ENCODE peak calls at places on chromosome 4, in nine cellular contexts. S is esophagus squamous epithelium, B is testis, G is A549, A is heart left ventricle, V is ovary, U is lower leg skin, J is tibial nerve, K is IMR-90. Y is an unnamed sample.

GRCh38 chr4:168151313-168151712 is 59.0 kb downstream of the ANXA10 start:
- DNase-seq in S (no peak), B (no peak), G (no peak), A (no peak), V (no peak), U (no peak), J (no peak), K (no peak), Y (no peak)

GRCh38 chr4:94504545-94504944 is 52.8 kb downstream of the PDLIM5 start:
- DNase-seq in S (no peak), B (no peak), G (no peak), A (no peak), V (no peak), U (no peak), J (no peak), K (peak; percentile 41), Y (no peak)

GRCh38 chr4:85149656-85150055 is 183.2 kb upstream of the WDFY3 start:
- DNase-seq in S (no peak), B (no peak), G (no peak), A (no peak), V (no peak), U (no peak), J (no peak), K (peak; percentile 4), Y (no peak)

GRCh38 chr4:152661649-152662048 is 18.1 kb downstream of the TMEM154 start:
- DNase-seq in S (no peak), B (no peak), G (no peak), A (no peak), V (no peak), U (no peak), J (no peak), K (no peak), Y (no peak)

GRCh38 chr4:189053621-189054020 is 887.1 kb upstream of the FRG1 start:
- DNase-seq in S (no peak), B (no peak), G (no peak), A (no peak), V (no peak), U (no peak), J (no peak), K (no peak), Y (no peak)

GRCh38 chr4:17367201-17367600 is 144.7 kb downstream of the QDPR start:
- DNase-seq in S (no peak), B (no peak), G (no peak), A (no peak), V (no peak), U (no peak), J (no peak), K (no peak), Y (no peak)

GRCh38 chr4:3313139-3313538 is 20.3 kb downstream of the RGS12 start:
- DNase-seq in S (no peak), B (no peak), G (no peak), A (no peak), V (no peak), U (peak; percentile 67), J (no peak), K (no peak), Y (no peak)

GRCh38 chr4:187227907-187228699 is 504.4 kb upstream of the FAT1 start:
- DNase-seq in S (no peak), B (no peak), G (no peak), A (no peak), V (no peak), U (no peak), J (no peak), K (peak; percentile 40), Y (no peak)

GRCh38 chr4:35818520-35818919 is 425.8 kb downstream of the ARAP2 start:
- DNase-seq in S (no peak), B (no peak), G (no peak), A (no peak), V (no peak), U (no peak), J (no peak), K (no peak), Y (peak; percentile 28)

GRCh38 chr4:169952236-169953088 is 73.7 kb downstream of the MFAP3L start:
- DNase-seq in S (no peak), B (no peak), G (no peak), A (no peak), V (no peak), U (no peak), J (no peak), K (no peak), Y (no peak)

GRCh38 chr4:189785257-189785656 is 155.4 kb upstream of the FRG1 start:
- DNase-seq in S (no peak), B (no peak), G (no peak), A (no peak), V (no peak), U (no peak), J (no peak), K (no peak), Y (no peak)

GRCh38 chr4:14850374-14851097 is 151.7 kb upstream of the CPEB2 start:
- DNase-seq in S (no peak), B (no peak), G (no peak), A (no peak), V (no peak), U (no peak), J (no peak), K (no peak), Y (no peak)

GRCh38 chr4:131613086-131613823 is 1535.8 kb upstream of the PCDH10 start:
- DNase-seq in S (no peak), B (no peak), G (no peak), A (no peak), V (no peak), U (no peak), J (no peak), K (peak; percentile 1), Y (no peak)

GRCh38 chr4:156374069-156374468 is 420.4 kb upstream of the CTSO start:
- DNase-seq in S (no peak), B (no peak), G (no peak), A (no peak), V (no peak), U (no peak), J (no peak), K (no peak), Y (no peak)

GRCh38 chr4:102825261-102826071 is 1.9 kb downstream of the UBE2D3 start:
- DNase-seq in S (no peak), B (peak; percentile 70), G (no peak), A (peak; percentile 41), V (no peak), U (peak; percentile 86), J (no peak), K (peak; percentile 73), Y (peak; percentile 83)
- TF ChIP-seq POLR2A in S (no peak), B (no peak), G (no peak), A (no peak), V (peak; percentile 8), U (no peak), J (peak; percentile 37), K (peak; percentile 59), Y (peak; percentile 44)

DNA sequence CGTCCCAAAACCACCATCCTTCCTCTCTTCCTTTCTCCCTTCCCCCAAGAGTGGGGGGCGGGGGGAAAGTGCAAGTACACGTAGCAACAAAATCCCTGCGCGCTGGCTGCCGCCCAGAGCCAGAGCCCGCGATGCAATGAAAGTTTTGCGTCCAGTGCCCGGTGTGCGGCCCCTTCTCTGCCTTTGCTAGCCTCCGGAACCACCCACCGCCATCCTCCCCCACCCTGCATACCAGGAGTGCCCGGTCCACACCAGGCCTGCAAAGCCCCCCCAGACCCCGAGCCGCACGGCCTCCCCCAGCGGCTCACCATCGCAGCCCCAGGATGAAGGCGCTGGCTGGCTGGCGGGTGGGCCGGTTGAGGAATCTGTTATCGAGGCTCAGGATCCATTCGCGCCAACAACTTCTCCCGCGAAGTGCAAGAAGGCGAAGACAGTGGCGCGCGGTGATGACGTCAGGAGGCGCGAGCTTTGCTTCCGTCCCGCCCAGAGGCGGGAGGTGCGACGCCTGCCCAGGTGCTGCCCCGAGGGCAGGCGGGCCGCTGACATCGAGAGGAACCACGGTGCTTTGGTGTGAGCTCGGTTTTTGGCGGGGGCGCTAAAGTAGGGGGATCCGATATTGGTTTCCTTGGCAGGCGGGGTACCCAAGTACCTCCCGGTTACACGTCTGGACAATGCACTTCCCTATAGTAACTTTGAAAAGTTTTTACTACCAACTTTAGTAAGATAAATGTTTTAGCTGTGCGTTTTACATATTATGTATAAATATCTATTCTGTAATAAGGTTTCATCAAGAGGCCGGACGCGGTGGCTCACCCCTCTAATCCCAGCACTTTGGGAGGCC is at the start of gene RFC1:
- DNase-seq in S (peak; percentile 55), B (peak; percentile 95), G (peak; percentile 38), A (peak; percentile 90), V (peak; percentile 95), U (peak; percentile 99), J (peak; percentile 81), K (peak; percentile 88), Y (peak; percentile 98)
- TF ChIP-seq POLR2A in S (no peak), B (no peak), G (peak; percentile 52), A (no peak), V (peak; percentile 41), U (no peak), J (peak; percentile 38), K (no peak), Y (peak; percentile 78)

GRCh38 chr4:151324124-151324448 is 1.3 kb downstream of the SH3D19 start:
- DNase-seq in S (no peak), B (no peak), G (no peak), A (no peak), V (no peak), U (no peak), J (no peak), K (no peak), Y (no peak)
- TF ChIP-seq POLR2A in S (no peak), B (no peak), G (no peak), A (no peak), V (no peak), U (no peak), J (no peak), K (no peak), Y (no peak)

GRCh38 chr4:73067971-73068394 is 1.5 kb downstream of the COX18 start:
- DNase-seq in S (no peak), B (no peak), G (no peak), A (no peak), V (no peak), U (no peak), J (no peak), K (peak; percentile 12), Y (peak; percentile 68)
- TF ChIP-seq POLR2A in S (no peak), B (no peak), G (no peak), A (no peak), V (no peak), U (no peak), J (no peak), K (no peak), Y (no peak)

GRCh38 chr4:38308728-38309315 is 348.6 kb downstream of the PTTG2 start:
- DNase-seq in S (no peak), B (no peak), G (no peak), A (no peak), V (no peak), U (no peak), J (no peak), K (peak; percentile 57), Y (no peak)

GRCh38 chr4:38309471-38309870 is 349.3 kb downstream of the PTTG2 start:
- DNase-seq in S (no peak), B (no peak), G (no peak), A (no peak), V (no peak), U (no peak), J (no peak), K (no peak), Y (no peak)

GRCh38 chr4:38313175-38313574 is 350.8 kb upstream of the KLF3 start:
- DNase-seq in S (no peak), B (no peak), G (no peak), A (no peak), V (no peak), U (no peak), J (no peak), K (no peak), Y (no peak)

GRCh38 chr4:38311495-38311894 is 351.3 kb downstream of the PTTG2 start:
- DNase-seq in S (no peak), B (no peak), G (no peak), A (no peak), V (no peak), U (no peak), J (no peak), K (no peak), Y (no peak)

GRCh38 chr4:38310446-38311043 is 350.3 kb downstream of the PTTG2 start:
- DNase-seq in S (no peak), B (no peak), G (no peak), A (no peak), V (no peak), U (no peak), J (no peak), K (no peak), Y (no peak)
- TF ChIP-seq POLR2A in S (no peak), B (no peak), G (no peak), A (no peak), V (no peak), U (no peak), J (no peak), K (no peak), Y (no peak)

Y was measured in erythroblast.